ENCODE peak calls at places on chromosomes 2 and 18, in six cellular contexts. One of them, this sample, is unnamed. For H3K9me2 and H3K4me1, the result is how much of the 10 kb centered on the place peaks cover.

GRCh38 chr18:49668583-49669290 is 106.9 kb downstream of the LIPG start:
- DNase-seq in GM23338: peak
- DNase-seq in GM23248: no peak
- DNase-seq in hepatocyte: peak
- DNase-seq in PC-9: no peak
- DNase-seq in SK-N-SH: no peak
- DNase-seq in this sample: no peak

GRCh38 chr2:187171318-187171717 is 276.7 kb downstream of the CALCRL start:
- DNase-seq in PC-9: no peak
- DNase-seq in hepatocyte: no peak
- DNase-seq in GM23338: no peak
- DNase-seq in SK-N-SH: no peak
- DNase-seq in GM23248: no peak
- DNase-seq in this sample: no peak

GRCh38 chr2:232321156-232321816 is 57.3 kb upstream of the ALPP start:
- DNase-seq in GM23338: peak
- DNase-seq in hepatocyte: no peak
- DNase-seq in SK-N-SH: no peak
- DNase-seq in GM23248: no peak
- DNase-seq in PC-9: no peak
- DNase-seq in this sample: no peak

GRCh38 chr18:79772865-79773696 is 24.7 kb upstream of the KCNG2 start:
- DNase-seq in hepatocyte: no peak
- DNase-seq in PC-9: no peak
- DNase-seq in SK-N-SH: no peak
- DNase-seq in GM23248: no peak
- DNase-seq in GM23338: no peak
- DNase-seq in this sample: no peak

GRCh38 chr2:119102964-119103363 is 55.6 kb downstream of the C1QL2 start:
- DNase-seq in hepatocyte: no peak
- DNase-seq in SK-N-SH: no peak
- DNase-seq in GM23248: no peak
- DNase-seq in GM23338: no peak
- DNase-seq in PC-9: no peak
- DNase-seq in this sample: no peak

GRCh38 chr18:61838521-61838920 is 54.3 kb downstream of the RNF152 start:
- DNase-seq in hepatocyte: no peak
- DNase-seq in GM23248: no peak
- DNase-seq in SK-N-SH: no peak
- DNase-seq in GM23338: peak
- DNase-seq in PC-9: no peak
- DNase-seq in this sample: no peak

GRCh38 chr18:49565656-49566055 is 3.8 kb downstream of the LIPG start:
- DNase-seq in SK-N-SH: peak
- DNase-seq in PC-9: no peak
- DNase-seq in GM23338: no peak
- DNase-seq in GM23248: peak
- DNase-seq in hepatocyte: no peak
- DNase-seq in this sample: no peak

GRCh38 chr2:220282221-220282620 is 654.8 kb downstream of the SLC4A3 start:
- DNase-seq in PC-9: peak
- DNase-seq in GM23248: no peak
- DNase-seq in GM23338: no peak
- DNase-seq in hepatocyte: peak
- DNase-seq in SK-N-SH: no peak
- DNase-seq in this sample: no peak

GRCh38 chr2:70986499-70987189 is 8.0 kb downstream of the TEX261 start:
- DNase-seq in GM23248: no peak
- DNase-seq in SK-N-SH: no peak
- DNase-seq in GM23338: no peak
- DNase-seq in hepatocyte: no peak
- DNase-seq in PC-9: no peak
- DNase-seq in this sample: no peak

GRCh38 chr2:219119422-219120043 is 41.1 kb downstream of the NHEJ1 start:
- DNase-seq in GM23338: peak
- DNase-seq in hepatocyte: peak
- DNase-seq in PC-9: peak
- DNase-seq in SK-N-SH: peak
- DNase-seq in GM23248: peak
- DNase-seq in this sample: peak

GRCh38 chr2:219592721-219593120 is 4.9 kb upstream of the STK11IP start:
- DNase-seq in hepatocyte: no peak
- DNase-seq in GM23338: no peak
- DNase-seq in GM23248: no peak
- DNase-seq in PC-9: no peak
- DNase-seq in SK-N-SH: no peak
- DNase-seq in this sample: no peak

GRCh38 chr18:33960393-33960792 is 264.3 kb downstream of the NOL4 start:
- DNase-seq in GM23338: no peak
- DNase-seq in GM23248: no peak
- DNase-seq in hepatocyte: peak
- DNase-seq in PC-9: no peak
- DNase-seq in SK-N-SH: no peak
- DNase-seq in this sample: no peak

GRCh38 chr2:104871566-104872033 is 17.7 kb downstream of the POU3F3 start:
- DNase-seq in GM23248: no peak
- DNase-seq in PC-9: no peak
- DNase-seq in SK-N-SH: no peak
- DNase-seq in hepatocyte: no peak
- DNase-seq in GM23338: peak
- DNase-seq in this sample: no peak

GRCh38 chr18:73805991-73806390 is 341.6 kb downstream of the FBXO15 start:
- DNase-seq in GM23248: no peak
- DNase-seq in SK-N-SH: no peak
- DNase-seq in hepatocyte: no peak
- DNase-seq in PC-9: no peak
- DNase-seq in GM23338: peak
- DNase-seq in this sample: no peak

GRCh38 chr18:68035709-68036522 is 519.4 kb upstream of the DSEL start:
- DNase-seq in SK-N-SH: no peak
- DNase-seq in GM23248: peak
- DNase-seq in hepatocyte: no peak
- DNase-seq in PC-9: no peak
- DNase-seq in GM23338: no peak
- DNase-seq in this sample: no peak

GRCh38 chr18:79884963-79885728 is 66.3 kb downstream of the SLC66A2 start:
- DNase-seq in GM23248: no peak
- DNase-seq in GM23338: no peak
- DNase-seq in SK-N-SH: peak
- DNase-seq in hepatocyte: no peak
- DNase-seq in PC-9: no peak
- DNase-seq in this sample: no peak

GRCh38 chr2:32663864-32664263 is 36.0 kb downstream of the TTC27 start:
- DNase-seq in SK-N-SH: no peak
- DNase-seq in GM23248: no peak
- DNase-seq in GM23338: no peak
- DNase-seq in hepatocyte: no peak
- DNase-seq in PC-9: no peak
- DNase-seq in this sample: no peak

GRCh38 chr2:162317058-162317742 is 1.3 kb downstream of the IFIH1 start:
- DNase-seq in GM23338: no peak
- DNase-seq in hepatocyte: no peak
- DNase-seq in SK-N-SH: no peak
- DNase-seq in GM23248: no peak
- DNase-seq in PC-9: no peak
- DNase-seq in this sample: no peak

GRCh38 chr2:213766465-213766891 is 482.2 kb downstream of the SPAG16 start:
- DNase-seq in GM23338: no peak
- DNase-seq in hepatocyte: peak
- DNase-seq in GM23248: peak
- DNase-seq in SK-N-SH: no peak
- DNase-seq in PC-9: no peak
- DNase-seq in this sample: no peak

GRCh38 chr2:216985658-216986141 is 125.8 kb upstream of the TNP1 start:
- DNase-seq in PC-9: no peak
- DNase-seq in GM23338: peak
- DNase-seq in hepatocyte: no peak
- DNase-seq in GM23248: no peak
- DNase-seq in SK-N-SH: no peak
- DNase-seq in this sample: no peak

GRCh38 chr18:59419386-59419785 is 60.3 kb upstream of the LMAN1 start:
- DNase-seq in GM23338: no peak
- DNase-seq in hepatocyte: no peak
- DNase-seq in PC-9: no peak
- DNase-seq in SK-N-SH: no peak
- DNase-seq in GM23248: peak
- DNase-seq in this sample: no peak

GRCh38 chr18:59414254-59414653 is 55.2 kb upstream of the LMAN1 start:
- DNase-seq in hepatocyte: no peak
- DNase-seq in PC-9: no peak
- DNase-seq in GM23338: no peak
- DNase-seq in GM23248: no peak
- DNase-seq in SK-N-SH: no peak
- DNase-seq in this sample: no peak

GRCh38 chr18:59416818-59417217 is 57.8 kb upstream of the LMAN1 start:
- DNase-seq in SK-N-SH: no peak
- DNase-seq in hepatocyte: no peak
- DNase-seq in PC-9: no peak
- DNase-seq in GM23338: peak
- DNase-seq in GM23248: peak
- DNase-seq in this sample: no peak

GRCh38 chr18:59423251-59423650 is 64.2 kb upstream of the LMAN1 start:
- DNase-seq in hepatocyte: no peak
- DNase-seq in PC-9: no peak
- DNase-seq in GM23248: no peak
- DNase-seq in GM23338: no peak
- DNase-seq in SK-N-SH: no peak
- DNase-seq in this sample: no peak

GRCh38 chr18:59420244-59420643 is 61.2 kb upstream of the LMAN1 start:
- DNase-seq in GM23248: no peak
- DNase-seq in SK-N-SH: no peak
- DNase-seq in PC-9: no peak
- DNase-seq in hepatocyte: no peak
- DNase-seq in GM23338: no peak
- DNase-seq in this sample: no peak
- H3K9me2 ChIP-seq in GM23248: under half
- H3K9me2 ChIP-seq in SK-N-SH: under half
- H3K9me2 ChIP-seq in PC-9: under half
- H3K9me2 ChIP-seq in hepatocyte: under half
- H3K9me2 ChIP-seq in GM23338: under half
- H3K9me2 ChIP-seq in this sample: under half

GRCh38 chr18:75290737-75291358 is 80.3 kb downstream of the TSHZ1 start:
- DNase-seq in GM23248: no peak
- DNase-seq in SK-N-SH: no peak
- DNase-seq in GM23338: no peak
- DNase-seq in PC-9: no peak
- DNase-seq in hepatocyte: no peak
- DNase-seq in this sample: no peak
- H3K4me1 ChIP-seq in GM23248: under half
- H3K4me1 ChIP-seq in SK-N-SH: under half
- H3K4me1 ChIP-seq in GM23338: under half
- H3K4me1 ChIP-seq in PC-9: under half
- H3K4me1 ChIP-seq in hepatocyte: under half
- H3K4me1 ChIP-seq in this sample: under half

GRCh38 chr2:26932974-26933373 is 37.5 kb upstream of the MAPRE3 start:
- DNase-seq in PC-9: no peak
- DNase-seq in GM23248: no peak
- DNase-seq in hepatocyte: no peak
- DNase-seq in GM23338: no peak
- DNase-seq in SK-N-SH: no peak
- DNase-seq in this sample: no peak
- H3K9me2 ChIP-seq in PC-9: under half
- H3K9me2 ChIP-seq in GM23248: under half
- H3K9me2 ChIP-seq in hepatocyte: under half
- H3K9me2 ChIP-seq in GM23338: under half
- H3K9me2 ChIP-seq in SK-N-SH: under half
- H3K9me2 ChIP-seq in this sample: under half

GRCh38 chr18:8106603-8107002 is 502.6 kb upstream of the RAB12 start:
- DNase-seq in SK-N-SH: no peak
- DNase-seq in hepatocyte: no peak
- DNase-seq in PC-9: no peak
- DNase-seq in GM23248: no peak
- DNase-seq in GM23338: no peak
- DNase-seq in this sample: no peak
- H3K4me1 ChIP-seq in SK-N-SH: under half
- H3K4me1 ChIP-seq in hepatocyte: under half
- H3K4me1 ChIP-seq in PC-9: under half
- H3K4me1 ChIP-seq in GM23248: under half
- H3K4me1 ChIP-seq in GM23338: under half
- H3K4me1 ChIP-seq in this sample: under half

DNA sequence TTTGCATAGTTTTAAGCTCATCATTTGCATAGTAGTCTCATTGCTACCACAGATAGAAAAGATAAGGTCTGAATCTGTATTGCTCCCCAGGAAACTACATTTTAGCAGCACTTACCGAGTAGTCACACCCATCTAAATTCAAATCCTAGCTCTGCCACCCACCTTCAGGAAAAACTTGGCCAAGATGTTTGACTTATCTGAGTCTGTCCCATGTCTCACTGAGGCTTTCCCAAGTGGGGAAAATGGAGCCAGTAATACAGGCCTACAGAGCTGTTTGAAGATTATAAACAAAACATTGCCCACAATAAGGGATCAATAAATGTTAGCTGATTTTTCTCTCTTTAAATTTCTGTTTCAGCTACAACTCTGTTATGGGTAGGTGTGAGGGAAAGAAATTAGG is 87.0 kb downstream of the GALNT3 start:
- DNase-seq in hepatocyte: no peak
- DNase-seq in GM23338: no peak
- DNase-seq in GM23248: no peak
- DNase-seq in PC-9: no peak
- DNase-seq in SK-N-SH: no peak
- DNase-seq in this sample: no peak
- H3K9me2 ChIP-seq in hepatocyte: under half
- H3K9me2 ChIP-seq in GM23338: under half
- H3K9me2 ChIP-seq in GM23248: under half
- H3K9me2 ChIP-seq in PC-9: under half
- H3K9me2 ChIP-seq in SK-N-SH: under half
- H3K9me2 ChIP-seq in this sample: under half

This sample was measured in Karpas-422.